ENCODE peak calls at places on chromosomes 3 and 15, in nine cellular contexts. L is fibroblast of the aortic adventitia, Q is GM12864, Z is epithelial cell of proximal tubule, D is thoracic aorta, P is HFFc6, U is ovary, T is fibroblast of mammary gland, A is endothelial cell. H is an unnamed sample.

GRCh38 chr3:188370081-188370830 is 216.3 kb downstream of the LPP start:
- DNase-seq in Q (no peak), A (no peak), D (no peak), U (no peak), P (no peak), Z (no peak), L (no peak), T (no peak), H (no peak)

GRCh38 chr3:67737911-67738865 is 83.8 kb upstream of the SUCLG2 start:
- DNase-seq in D (no peak), T (no peak), Z (no peak), U (no peak), L (no peak), Q (no peak), A (no peak), P (no peak), H (no peak)

GRCh38 chr15:69474291-69474690 is 21.7 kb downstream of the RPLP1 start:
- DNase-seq in U (no peak), A (no peak), P (peak; percentile 69), T (no peak), L (no peak), Q (no peak), D (no peak), Z (no peak), H (peak; percentile 19)

GRCh38 chr3:123084192-123084591 is 17.4 kb downstream of the PDIA5 start:
- DNase-seq in Q (no peak), D (no peak), A (no peak), T (no peak), P (no peak), Z (no peak), U (peak; percentile 48), L (no peak), H (no peak)

GRCh38 chr3:10459954-10460754 is 45.2 kb downstream of the ATP2B2 start:
- DNase-seq in U (no peak), L (peak; percentile 72), T (peak; percentile 60), A (peak; percentile 90), P (peak; percentile 79), D (no peak), Z (peak; percentile 27), Q (no peak), H (peak; percentile 89)

GRCh38 chr15:56959318-56959648 is 40.8 kb downstream of the TCF12 start:
- DNase-seq in L (no peak), A (no peak), T (no peak), P (no peak), U (no peak), D (no peak), Q (no peak), Z (no peak), H (peak; percentile 33)

GRCh38 chr15:83565553-83566159 is 88.3 kb upstream of the ADAMTSL3 start:
- DNase-seq in P (no peak), U (no peak), T (peak; percentile 41), L (peak; percentile 56), D (no peak), Q (no peak), Z (no peak), A (peak; percentile 26), H (peak; percentile 60)

GRCh38 chr3:175670572-175670971 is 811.4 kb downstream of the NAALADL2 start:
- DNase-seq in U (no peak), D (no peak), A (no peak), Q (no peak), L (no peak), Z (no peak), P (peak; percentile 16), T (peak; percentile 60), H (no peak)

GRCh38 chr15:63764124-63764827 is 69.5 kb downstream of the HERC1 start:
- DNase-seq in Q (no peak), Z (peak; percentile 2), A (no peak), T (no peak), P (no peak), L (no peak), D (no peak), U (no peak), H (no peak)

GRCh38 chr3:12194669-12195161 is 36.0 kb upstream of the TIMP4 start:
- DNase-seq in P (peak; percentile 13), U (no peak), T (peak; percentile 60), Q (peak; percentile 55), Z (no peak), L (peak; percentile 77), A (no peak), D (no peak), H (peak; percentile 53)

GRCh38 chr3:69080233-69080644 is at the start of gene UBA3:
- DNase-seq in L (peak; percentile 74), U (peak; percentile 89), P (peak; percentile 70), D (peak; percentile 70), Z (no peak), Q (peak; percentile 67), A (peak; percentile 91), T (peak; percentile 74), H (peak; percentile 88)

GRCh38 chr3:47035645-47036044 is 56.2 kb downstream of the NBEAL2 start:
- DNase-seq in U (no peak), T (no peak), L (peak; percentile 18), D (no peak), A (no peak), P (no peak), Q (no peak), Z (no peak), H (no peak)

DNA sequence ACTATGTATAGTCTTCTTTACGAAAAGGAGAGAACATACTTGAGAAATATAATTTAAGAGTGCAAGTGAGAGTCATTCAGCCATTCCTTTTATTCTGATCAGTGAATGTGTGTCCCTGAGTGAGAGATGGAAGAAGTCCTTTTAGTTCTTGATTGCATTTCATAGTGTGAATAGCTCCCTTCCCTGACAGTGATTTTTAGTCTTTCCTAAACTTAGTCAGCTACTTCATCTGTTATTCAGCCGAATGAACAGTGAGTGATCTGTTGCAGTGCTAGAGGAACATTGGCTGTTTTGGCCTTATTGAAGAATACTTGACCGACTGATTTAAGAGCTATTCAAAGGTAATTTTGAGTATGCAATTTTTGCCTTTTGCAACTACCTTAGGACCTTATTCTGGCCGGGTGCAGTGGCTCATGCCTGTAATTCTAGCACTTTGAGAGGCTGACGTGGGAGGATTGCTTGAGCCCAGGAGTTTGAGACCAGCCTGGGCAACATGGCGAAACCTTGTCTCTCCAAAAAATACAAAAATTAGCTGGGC is 45.5 kb downstream of the UBE2E2 start:
- DNase-seq in D (no peak), T (no peak), Q (no peak), U (no peak), Z (no peak), A (no peak), L (no peak), P (no peak), H (no peak)
- TF ChIP-seq CTCF in D (no peak), T (no peak), Q (no peak), U (no peak), Z (no peak), A (no peak), L (no peak), P (no peak), H (no peak)

GRCh38 chr3:7487763-7488162 is 626.8 kb downstream of the GRM7 start:
- DNase-seq in P (no peak), Q (no peak), U (no peak), T (no peak), D (no peak), L (no peak), A (no peak), Z (no peak), H (peak; percentile 66)

GRCh38 chr3:7489417-7489816 is 628.5 kb downstream of the GRM7 start:
- DNase-seq in D (no peak), P (no peak), A (no peak), T (no peak), U (no peak), Q (no peak), Z (no peak), L (no peak), H (no peak)

DNA sequence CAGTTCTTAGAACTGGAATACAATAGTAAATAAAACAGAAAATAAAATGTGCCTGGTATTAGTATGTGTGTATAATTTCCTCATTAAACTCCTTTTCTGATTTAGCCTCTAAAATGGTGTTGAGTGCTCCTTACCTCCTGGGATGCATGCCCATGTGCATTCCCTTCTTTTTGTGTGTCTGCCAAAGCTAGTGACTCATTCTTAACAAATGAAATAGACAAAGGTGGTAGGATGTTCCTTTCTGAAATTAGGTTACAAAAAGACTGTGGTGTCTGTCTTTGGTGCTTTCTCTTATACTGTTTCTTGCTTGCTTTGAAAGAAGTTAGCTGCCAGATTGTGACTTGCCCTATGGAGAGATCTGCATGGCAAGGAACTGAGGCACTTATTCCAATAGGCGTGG is 623.7 kb downstream of the GRM7 start:
- DNase-seq in A (no peak), U (no peak), D (no peak), L (peak; percentile 2), Q (no peak), P (no peak), Z (no peak), T (peak; percentile 14), H (peak; percentile 72)
- TF ChIP-seq CTCF in A (no peak), U (no peak), D (no peak), L (no peak), Q (no peak), P (no peak), Z (no peak), T (no peak), H (no peak)

DNA sequence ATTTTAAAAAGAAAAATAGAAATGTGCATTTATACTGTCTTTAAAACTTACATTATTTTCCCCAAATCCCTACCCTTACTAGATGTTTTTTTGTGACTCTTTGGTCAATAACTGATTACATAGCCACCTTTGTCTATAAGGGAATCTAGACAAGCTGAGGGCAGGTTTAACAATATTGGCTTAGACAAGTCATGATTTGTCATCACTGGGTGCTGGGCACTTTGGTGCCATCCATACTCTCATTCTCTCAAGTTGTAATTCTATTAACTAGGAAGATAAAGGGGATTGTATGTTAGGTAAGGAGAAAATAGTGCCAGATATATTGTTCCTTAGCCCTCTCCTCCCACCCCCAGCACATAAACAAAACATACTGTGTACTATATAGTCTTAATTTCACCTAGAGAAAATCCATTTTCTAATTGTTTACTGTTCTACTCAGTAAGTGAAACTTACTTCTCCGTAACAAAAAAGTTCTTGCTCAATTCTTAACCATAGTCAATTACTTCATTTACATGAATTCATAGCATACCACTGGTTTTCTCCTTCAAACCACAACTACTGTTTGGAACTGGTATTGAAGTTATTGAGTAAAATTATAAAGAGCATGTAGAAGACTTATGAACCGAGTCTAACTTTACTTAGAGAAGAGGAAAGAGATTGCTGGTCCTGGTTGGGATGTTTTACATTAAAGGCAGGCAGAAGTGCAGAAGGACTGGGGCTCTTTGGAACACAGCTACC is 877.1 kb downstream of the PDCD6IP start:
- DNase-seq in P (no peak), D (no peak), L (no peak), T (no peak), U (no peak), Q (no peak), Z (no peak), A (no peak), H (peak; percentile 31)
- TF ChIP-seq CTCF in P (no peak), D (no peak), L (no peak), T (no peak), U (no peak), Q (no peak), Z (no peak), A (no peak), H (no peak)

DNA sequence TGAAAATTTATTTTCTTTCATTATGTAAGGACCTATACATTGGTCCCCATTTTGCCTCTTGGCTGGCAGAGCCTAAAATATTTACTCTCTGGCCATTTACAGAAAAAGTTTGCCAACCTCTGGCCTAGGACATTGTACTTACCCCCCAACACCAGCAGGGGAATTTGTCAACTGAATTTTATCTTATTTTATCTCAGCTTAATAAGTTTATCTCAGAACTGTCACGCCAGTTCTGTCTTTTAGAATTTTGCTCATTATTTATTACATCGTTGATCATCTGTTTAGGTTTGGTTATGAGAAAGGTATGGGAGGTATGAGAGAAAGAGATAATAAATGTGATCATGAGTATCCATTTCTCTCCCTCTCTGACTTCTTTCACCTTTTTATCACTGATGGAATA is 38.3 kb downstream of the CHD2 start:
- DNase-seq in L (no peak), U (no peak), Z (no peak), T (no peak), Q (no peak), D (no peak), A (no peak), P (no peak), H (no peak)
- TF ChIP-seq CTCF in L (peak; percentile 46), U (no peak), Z (peak; percentile 28), T (peak; percentile 19), Q (peak; percentile 16), D (peak; percentile 19), A (peak; percentile 87), P (peak; percentile 69), H (peak; percentile 35)

H was measured in choroid plexus epithelial cell.